ENCODE peak calls at places on chromosomes 4 and X, in nine cellular contexts. K is ascending aorta; G is CD8-positive, alpha-beta T cell; T is heart right ventricle; Y is breast epithelium; E is K562; B is tibial nerve; U is A673; S is tibial artery. C is an unnamed sample.
A peak's percentile ranks its signal among the peaks of the same experiment; 100 is the strongest.

GRCh38 chr4:54840430-54840829 is 182.7 kb downstream of the KIT start:
- DNase-seq in G (no peak), Y (no peak), E (no peak), T (no peak), S (no peak), B (no peak), U (no peak), K (no peak), C (no peak)

GRCh38 chr4:155353923-155354540 is 22.7 kb downstream of the MAP9 start:
- DNase-seq in K (no peak), Y (peak; percentile 56), B (peak; percentile 42), E (peak; percentile 16), T (peak; percentile 41), S (peak; percentile 58), U (peak; percentile 55), G (no peak), C (peak; percentile 70)

GRCh38 chrX:19152762-19153161 is 30.5 kb upstream of the ADGRG2 start:
- DNase-seq in G (no peak), K (no peak), B (no peak), T (no peak), S (no peak), Y (no peak), E (no peak), U (no peak), C (no peak)

GRCh38 chr4:7973545-7973981 is 33.9 kb upstream of the AFAP1 start:
- DNase-seq in Y (no peak), G (no peak), U (no peak), E (no peak), B (no peak), S (no peak), K (no peak), T (no peak), C (no peak)

GRCh38 chr4:99293357-99293756 is 2.6 kb upstream of the ADH1A start:
- DNase-seq in Y (no peak), E (no peak), T (no peak), G (no peak), S (no peak), K (no peak), B (no peak), U (no peak), C (no peak)

GRCh38 chrX:49171752-49172279 is at the start of gene PLP2:
- DNase-seq in B (no peak), T (no peak), Y (no peak), S (no peak), E (peak; percentile 51), U (peak; percentile 49), G (peak; percentile 75), K (no peak), C (peak; percentile 52)

GRCh38 chr4:40289366-40290188 is 45.6 kb upstream of the CHRNA9 start:
- DNase-seq in E (no peak), Y (no peak), U (peak; percentile 33), B (no peak), K (no peak), S (no peak), G (no peak), T (no peak), C (no peak)

GRCh38 chr4:53633608-53634007 is 42.3 kb upstream of the LNX1 start:
- DNase-seq in B (no peak), G (no peak), T (no peak), Y (no peak), E (no peak), S (peak; percentile 23), K (no peak), U (peak; percentile 58), C (no peak)

GRCh38 chrX:130118941-130119640 is 8.8 kb upstream of the ELF4 start:
- DNase-seq in T (no peak), E (no peak), U (no peak), S (no peak), Y (no peak), G (no peak), B (no peak), K (no peak), C (no peak)

GRCh38 chr4:37836838-37837413 is 10.4 kb downstream of the PGM2 start:
- DNase-seq in T (no peak), B (no peak), G (no peak), U (no peak), S (no peak), K (no peak), E (no peak), Y (no peak), C (no peak)

GRCh38 chr4:145938618-145939177 is at the start of gene ZNF827:
- DNase-seq in Y (no peak), U (peak; percentile 76), K (no peak), E (no peak), T (peak; percentile 71), S (peak; percentile 51), G (peak; percentile 77), B (no peak), C (peak; percentile 56)

GRCh38 chrX:55486736-55487135 is 2.9 kb downstream of the USP51 start:
- DNase-seq in B (no peak), K (no peak), U (no peak), T (no peak), E (no peak), Y (no peak), G (no peak), S (peak; percentile 12), C (no peak)
- H3K4me1 ChIP-seq in B (no peaks in the 10 kb centered on the region), K (no peaks in the 10 kb centered on the region), U (no peaks in the 10 kb centered on the region), T (no peaks in the 10 kb centered on the region), E (peaks cover 11% of the 10 kb centered on the region), Y (no peaks in the 10 kb centered on the region), G (peaks cover 10% of the 10 kb centered on the region), S (no peaks in the 10 kb centered on the region), C (peaks cover 8% of the 10 kb centered on the region)

GRCh38 chr4:128579454-128579853 is 230.0 kb upstream of the JADE1 start:
- DNase-seq in Y (no peak), T (no peak), S (no peak), G (no peak), K (no peak), U (no peak), B (no peak), E (no peak), C (no peak)
- TF ChIP-seq CTCF in Y (no peak), T (no peak), S (no peak), G (no peak), K (no peak), U (no peak), B (no peak), E (no peak), C (no peak)

GRCh38 chrX:33041141-33041540 is 170.2 kb downstream of the DMD start:
- DNase-seq in S (no peak), Y (no peak), B (no peak), G (no peak), T (no peak), U (no peak), K (no peak), E (no peak), C (no peak)
- H3K36me3 ChIP-seq in S (no peaks in the 10 kb centered on the region), Y (no peaks in the 10 kb centered on the region), B (no peaks in the 10 kb centered on the region), G (no peaks in the 10 kb centered on the region), T (no peaks in the 10 kb centered on the region), U (no peaks in the 10 kb centered on the region), K (no peaks in the 10 kb centered on the region), E (no peaks in the 10 kb centered on the region), C (no peaks in the 10 kb centered on the region)

DNA sequence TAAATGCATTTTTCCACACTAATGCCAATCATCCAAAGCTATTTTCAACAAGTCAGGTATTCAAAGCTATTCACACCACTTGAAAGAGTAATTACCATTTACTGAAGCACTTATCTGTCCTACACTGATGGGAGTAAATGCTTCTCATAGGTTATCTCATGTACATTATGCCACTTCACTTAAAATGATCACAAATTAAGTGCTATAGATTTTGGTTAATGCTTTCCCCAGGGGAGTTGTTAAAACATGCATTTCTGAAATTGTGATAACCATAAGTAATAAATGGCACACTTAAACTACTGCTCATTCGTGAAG is 6.7 kb downstream of the PPM1K start:
- DNase-seq in G (no peak), B (no peak), T (no peak), U (no peak), E (no peak), Y (no peak), S (no peak), K (no peak), C (no peak)
- H3K4me1 ChIP-seq in G (peaks cover 69% of the 10 kb centered on the region), B (no peaks in the 10 kb centered on the region), T (peaks cover 8% of the 10 kb centered on the region), U (no peaks in the 10 kb centered on the region), E (no peaks in the 10 kb centered on the region), Y (no peaks in the 10 kb centered on the region), S (peaks cover 21% of the 10 kb centered on the region), K (peaks cover 36% of the 10 kb centered on the region), C (peaks cover 94% of the 10 kb centered on the region)

C was measured in left ventricle myocardium inferior.